ENCODE peak calls at places on chromosomes 6 and 20, in nine cellular contexts. F, K, H, I, T, O, P, U and S are unnamed samples.

GRCh38 chr20:20694591-20694990 is 17.9 kb downstream of the RALGAPA2 start:
- DNase-seq in F (no peak), K (no peak), H (no peak), I (no peak), T (no peak), O (no peak), P (no peak), U (no peak), S (no peak)

GRCh38 chr6:155142902-155143609 is 120.8 kb upstream of the CLDN20 start:
- DNase-seq in F (no peak), K (no peak), H (no peak), I (no peak), T (no peak), O (no peak), P (no peak), U (no peak), S (no peak)

GRCh38 chr20:22027423-22027822 is 322.0 kb downstream of the PAX1 start:
- DNase-seq in F (no peak), K (no peak), H (no peak), I (no peak), T (no peak), O (no peak), P (no peak), U (no peak), S (no peak)

GRCh38 chr6:5261545-5262109 is 314 bp downstream of the FARS2 start:
- DNase-seq in F (peak), K (no peak), H (no peak), I (no peak), T (no peak), O (no peak), P (no peak), U (no peak), S (no peak)

GRCh38 chr6:35304299-35304698 is 6.7 kb downstream of the DEF6 start:
- DNase-seq in F (no peak), K (no peak), H (no peak), I (no peak), T (no peak), O (no peak), P (no peak), U (no peak), S (no peak)

GRCh38 chr6:10556496-10557391 is 35.6 kb downstream of the GCNT2 start:
- DNase-seq in F (no peak), K (no peak), H (no peak), I (peak), T (no peak), O (no peak), P (no peak), U (no peak), S (no peak)

GRCh38 chr6:108689279-108690161 is 128.8 kb downstream of the FOXO3 start:
- DNase-seq in F (peak), K (no peak), H (no peak), I (no peak), T (peak), O (no peak), P (peak), U (no peak), S (peak)

GRCh38 chr6:53630533-53631269 is 34.9 kb downstream of the KLHL31 start:
- DNase-seq in F (no peak), K (no peak), H (no peak), I (no peak), T (peak), O (no peak), P (no peak), U (no peak), S (no peak)

GRCh38 chr6:144012534-144012933 is 4.5 kb upstream of the PLAGL1 start:
- DNase-seq in F (peak), K (no peak), H (no peak), I (no peak), T (no peak), O (no peak), P (no peak), U (no peak), S (no peak)

GRCh38 chr20:62159052-62159451 is 15.5 kb downstream of the SS18L1 start:
- DNase-seq in F (no peak), K (no peak), H (no peak), I (no peak), T (no peak), O (no peak), P (no peak), U (no peak), S (no peak)